ENCODE peak calls at places on chromosome 14, in seven cellular contexts. J, F, C, X, E, S and I are unnamed samples.

GRCh38 chr14:69505338-69506240 is 21.1 kb downstream of the PLEKHD1 start:
- DNase-seq in F (no peak), E (no peak), S (no peak), C (no peak), X (no peak), J (no peak), I (no peak)

GRCh38 chr14:95098984-95099599 is 58.2 kb downstream of the DICER1 start:
- DNase-seq in E (peak), X (no peak), J (no peak), S (peak), C (peak), F (peak), I (no peak)

GRCh38 chr14:34340226-34340625 is 121.8 kb downstream of the SPTSSA start:
- DNase-seq in F (peak), E (no peak), J (no peak), X (no peak), C (no peak), S (no peak), I (no peak)

GRCh38 chr14:96501383-96501745 is 818 bp upstream of the PAPOLA start:
- DNase-seq in E (no peak), C (no peak), S (no peak), X (no peak), F (no peak), J (no peak), I (no peak)

GRCh38 chr14:72894623-72895378 is 900 bp upstream of the DPF3 start:
- DNase-seq in C (peak), F (no peak), S (peak), E (no peak), J (no peak), X (no peak), I (no peak)

GRCh38 chr14:83993545-83993944 is 1536.4 kb upstream of the FLRT2 start:
- DNase-seq in E (no peak), C (no peak), S (no peak), F (no peak), J (no peak), X (no peak), I (no peak)

GRCh38 chr14:105091335-105092123 is 26.3 kb upstream of the GPR132 start:
- DNase-seq in C (no peak), X (no peak), F (peak), S (no peak), E (peak), J (peak), I (no peak)

GRCh38 chr14:45519770-45520169 is 266.8 kb upstream of the MIS18BP1 start:
- DNase-seq in F (no peak), S (no peak), E (no peak), J (no peak), C (no peak), X (no peak), I (no peak)

GRCh38 chr14:33362934-33363333 is 424.3 kb downstream of the NPAS3 start:
- DNase-seq in S (no peak), E (no peak), F (no peak), X (no peak), J (no peak), C (no peak), I (no peak)

GRCh38 chr14:101814869-101815268 is 53.4 kb downstream of the PPP2R5C start:
- DNase-seq in E (no peak), C (no peak), X (no peak), J (no peak), F (no peak), S (no peak), I (no peak)

GRCh38 chr14:87005336-87005735 is 987.6 kb downstream of the GALC start:
- DNase-seq in J (no peak), X (no peak), S (no peak), E (no peak), C (no peak), F (peak), I (no peak)

GRCh38 chr14:38074754-38075153 is 132.9 kb upstream of the SSTR1 start:
- DNase-seq in C (no peak), F (no peak), J (no peak), X (no peak), E (no peak), S (no peak), I (no peak)

GRCh38 chr14:85214471-85214870 is 315.5 kb upstream of the FLRT2 start:
- DNase-seq in X (no peak), F (peak), E (no peak), J (no peak), C (no peak), S (no peak), I (no peak)

GRCh38 chr14:31388687-31389413 is 31.5 kb downstream of the HEATR5A start:
- DNase-seq in F (peak), C (no peak), S (no peak), J (no peak), X (no peak), E (no peak), I (no peak)

GRCh38 chr14:20332386-20332945 is 613 bp downstream of the CCNB1IP1 start:
- DNase-seq in J (no peak), X (no peak), S (no peak), C (no peak), F (peak), E (no peak), I (no peak)

GRCh38 chr14:28651148-28651547 is 115.4 kb upstream of the FOXG1 start:
- DNase-seq in S (no peak), C (no peak), J (no peak), X (no peak), E (no peak), F (peak), I (no peak)

GRCh38 chr14:89621791-89622638 is 205.0 kb upstream of the FOXN3 start:
- DNase-seq in F (no peak), C (no peak), E (no peak), J (no peak), S (no peak), X (no peak), I (no peak)

GRCh38 chr14:105324080-105324778 is 9.7 kb downstream of the PACS2 start:
- DNase-seq in S (peak), F (no peak), X (no peak), E (no peak), J (peak), C (no peak), I (no peak)

GRCh38 chr14:105486974-105487448 is 325 bp downstream of the CRIP1 start:
- DNase-seq in C (no peak), F (no peak), X (no peak), S (peak), E (no peak), J (no peak), I (no peak)

GRCh38 chr14:30243805-30244204 is 315.2 kb upstream of the G2E3 start:
- DNase-seq in X (no peak), S (no peak), C (no peak), E (no peak), J (no peak), F (peak), I (no peak)

GRCh38 chr14:95689441-95689840 is 3.2 kb downstream of the TCL1B start:
- DNase-seq in S (no peak), J (no peak), X (no peak), E (no peak), F (no peak), C (no peak), I (no peak)

DNA sequence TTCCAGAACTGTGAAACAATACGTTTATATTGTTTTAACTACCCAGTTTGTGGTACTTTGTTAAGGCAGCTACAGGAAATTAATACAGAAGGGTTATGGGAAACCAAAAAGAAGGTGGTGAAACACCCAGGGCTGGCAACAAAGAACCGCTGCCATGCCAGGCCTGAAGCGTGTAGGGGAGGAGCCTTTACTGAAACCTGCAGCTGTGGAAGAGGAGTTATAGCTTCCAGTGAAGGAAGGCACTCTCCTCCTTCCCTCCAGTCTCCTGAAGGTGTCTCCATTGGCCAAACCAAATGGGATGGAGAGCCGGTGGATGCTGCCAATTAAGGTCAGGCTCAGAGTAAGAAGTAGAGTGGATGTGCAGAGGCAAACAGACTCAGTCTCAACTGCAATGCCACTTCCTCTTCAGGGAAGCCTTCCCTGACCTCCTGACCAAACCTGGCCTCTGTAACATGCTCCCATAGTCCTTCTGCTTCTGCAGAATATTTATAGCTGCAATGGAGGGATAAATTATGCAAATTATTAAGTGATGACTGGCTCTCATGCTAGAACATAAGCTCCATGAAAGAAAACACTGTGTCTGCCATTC is 168.3 kb downstream of the DAD1 start:
- DNase-seq in X (no peak), C (no peak), F (peak), J (no peak), E (no peak), S (no peak), I (no peak)
- TF ChIP-seq CTCF in X (no peak), C (no peak), F (no peak), J (no peak), E (no peak), S (no peak), I (no peak)

DNA sequence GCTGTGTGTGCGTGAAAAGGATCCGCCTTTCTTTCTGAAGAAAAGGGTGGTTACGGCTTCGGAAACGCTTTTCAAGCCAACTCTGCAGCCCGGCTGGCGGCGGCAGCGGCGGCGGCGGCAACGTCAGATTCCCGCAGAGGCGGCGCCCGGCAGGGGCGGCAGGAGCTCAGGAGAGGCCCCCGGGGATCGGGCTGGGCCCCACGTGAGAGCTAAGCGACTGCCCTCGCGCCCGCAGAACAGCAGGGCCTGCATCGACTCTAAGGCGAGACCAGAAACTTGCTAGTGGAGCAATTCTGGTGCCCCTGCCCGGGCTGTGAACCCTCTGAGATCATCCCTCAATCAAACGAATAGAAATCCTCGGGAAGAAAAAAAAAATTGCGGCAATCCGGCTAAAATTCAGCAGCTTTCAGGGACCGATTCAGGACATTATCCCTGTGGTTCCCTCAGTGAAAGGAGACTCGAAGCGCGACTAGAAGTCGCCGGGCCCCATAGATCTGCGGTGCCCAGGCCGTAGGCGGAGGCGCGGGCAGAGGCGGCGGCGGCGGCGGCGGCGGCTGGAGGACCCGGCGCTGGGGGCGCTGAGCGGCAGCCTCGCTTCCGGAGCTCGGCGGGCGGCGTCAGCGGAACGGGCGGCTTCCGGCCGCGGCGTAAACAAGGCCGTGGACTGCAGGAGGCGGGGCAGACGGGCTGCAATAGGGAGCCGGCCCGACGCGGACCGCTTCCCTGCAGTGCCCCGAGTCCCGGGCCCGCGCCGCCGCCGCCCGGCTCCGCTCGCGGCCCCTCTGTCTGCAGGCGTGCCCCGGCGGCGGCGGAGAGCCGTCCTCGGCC is at the start of gene KLHDC2:
- DNase-seq in X (peak), E (peak), C (peak), J (peak), F (peak), S (peak), I (peak)
- TF ChIP-seq CTCF in X (peak), E (no peak), C (peak), J (peak), F (no peak), S (peak), I (peak)

GRCh38 chr14:104040539-104040938 is 45.0 kb upstream of the ASPG start:
- DNase-seq in X (no peak), C (no peak), J (no peak), E (no peak), F (no peak), S (no peak), I (no peak)
- TF ChIP-seq CTCF in X (no peak), C (no peak), J (no peak), E (no peak), F (no peak), S (no peak), I (no peak)

DNA sequence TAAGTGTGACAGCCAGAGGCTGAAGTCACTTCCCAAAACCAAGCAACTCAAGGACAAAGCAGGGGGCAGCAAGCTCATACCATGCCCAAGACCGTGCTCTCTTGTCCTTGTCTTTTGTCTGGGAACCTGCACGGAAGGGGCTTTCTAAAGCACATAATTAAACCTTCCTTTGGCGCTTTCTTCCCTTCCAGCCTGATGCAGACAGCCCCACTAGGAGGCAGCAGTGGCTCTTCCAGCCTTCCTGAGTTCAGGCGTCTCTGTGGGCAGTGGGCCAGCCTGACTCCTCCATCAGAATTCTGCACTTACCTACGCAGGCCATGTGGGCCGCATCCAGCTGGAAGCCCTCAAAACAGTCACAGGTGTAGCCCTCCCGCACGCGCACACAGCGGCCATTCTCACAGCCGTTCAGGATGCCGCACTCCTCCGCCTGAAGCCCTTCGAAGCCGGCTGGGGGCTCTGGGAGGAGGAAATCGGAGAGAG is 7.6 kb downstream of the ISCA2 start:
- DNase-seq in X (no peak), E (peak), F (peak), C (peak), J (no peak), S (peak), I (no peak)
- TF ChIP-seq CTCF in X (peak), E (no peak), F (peak), C (peak), J (peak), S (peak), I (peak)

GRCh38 chr14:78595797-78596196 is 425.6 kb downstream of the NRXN3 start:
- DNase-seq in J (no peak), F (no peak), X (no peak), S (no peak), C (peak), E (no peak), I (no peak)
- TF ChIP-seq CTCF in J (no peak), F (peak), X (no peak), S (no peak), C (peak), E (no peak), I (peak)